ENCODE peak calls at places on chromosomes 4 and X, in four cellular contexts. M is H1, A is foreskin fibroblast, Q is lung. I is an unnamed sample.

GRCh38 chr4:61204353-61204752 is 4.2 kb downstream of the ADGRL3 start:
- DNase-seq in M (no peak), A (peak; percentile 46), Q (no peak), I (peak; percentile 2)

GRCh38 chr4:47615385-47615784 is 130.3 kb downstream of the ATP10D start:
- DNase-seq in M (no peak), A (peak; percentile 55), Q (no peak), I (peak; percentile 12)

GRCh38 chrX:65545456-65545855 is 10.9 kb upstream of the LAS1L start:
- DNase-seq in M (no peak), A (no peak), Q (no peak), I (no peak)

GRCh38 chrX:98506907-98507306 is 1623.2 kb downstream of the RPA4 start:
- DNase-seq in M (no peak), A (no peak), Q (no peak), I (no peak)

GRCh38 chr4:38967260-38968095 is 64.7 kb downstream of the TMEM156 start:
- DNase-seq in M (no peak), A (peak; percentile 94), Q (no peak), I (peak; percentile 92)

GRCh38 chr4:158302076-158302866 is 92.0 kb downstream of the TMEM144 start:
- DNase-seq in M (no peak), A (peak; percentile 78), Q (no peak), I (peak; percentile 62)

GRCh38 chr4:54062392-54062791 is 2.0 kb downstream of the CHIC2 start:
- DNase-seq in M (no peak), A (no peak), Q (no peak), I (no peak)

GRCh38 chrX:31546130-31546529 is 474.3 kb upstream of the FTHL17 start:
- DNase-seq in M (no peak), A (peak; percentile 62), Q (no peak), I (peak; percentile 77)

GRCh38 chrX:85994228-85994627 is 53.1 kb downstream of the CHM start:
- DNase-seq in M (no peak), A (peak; percentile 27), Q (no peak), I (no peak)

GRCh38 chrX:135384161-135384836 is 37.4 kb upstream of the SMIM10L2A start:
- DNase-seq in M (no peak), A (no peak), Q (no peak), I (no peak)

GRCh38 chrX:150155396-150156048 is 207.6 kb upstream of the MAMLD1 start:
- DNase-seq in M (no peak), A (peak; percentile 88), Q (no peak), I (peak; percentile 67)

GRCh38 chr4:113434247-113434587 is 327.3 kb downstream of the CAMK2D start:
- DNase-seq in M (no peak), A (peak; percentile 84), Q (no peak), I (peak; percentile 29)

DNA sequence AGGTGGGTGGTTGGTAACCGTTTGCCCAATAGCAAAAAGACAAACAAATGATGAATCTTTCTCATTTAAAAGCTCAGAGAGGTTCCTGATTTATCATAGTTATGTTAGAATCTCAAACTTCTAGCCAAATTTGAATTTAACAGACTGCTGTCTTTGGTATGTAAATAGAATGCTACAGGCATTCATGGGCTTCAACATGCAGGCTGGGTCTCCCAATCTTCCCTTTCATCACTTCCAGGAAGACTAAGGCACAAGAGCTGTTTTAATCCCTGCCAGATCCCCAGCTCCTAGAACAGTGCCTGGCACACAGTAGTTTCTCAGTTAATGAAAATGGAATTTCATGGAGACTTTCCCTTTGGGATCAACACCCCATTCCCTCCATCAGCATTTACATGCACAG is 107.7 kb upstream of the C1QTNF7 start:
- DNase-seq in M (no peak), A (no peak), Q (no peak), I (no peak)
- TF ChIP-seq CTCF in M (no peak), A (no peak), Q (no peak), I (no peak)

DNA sequence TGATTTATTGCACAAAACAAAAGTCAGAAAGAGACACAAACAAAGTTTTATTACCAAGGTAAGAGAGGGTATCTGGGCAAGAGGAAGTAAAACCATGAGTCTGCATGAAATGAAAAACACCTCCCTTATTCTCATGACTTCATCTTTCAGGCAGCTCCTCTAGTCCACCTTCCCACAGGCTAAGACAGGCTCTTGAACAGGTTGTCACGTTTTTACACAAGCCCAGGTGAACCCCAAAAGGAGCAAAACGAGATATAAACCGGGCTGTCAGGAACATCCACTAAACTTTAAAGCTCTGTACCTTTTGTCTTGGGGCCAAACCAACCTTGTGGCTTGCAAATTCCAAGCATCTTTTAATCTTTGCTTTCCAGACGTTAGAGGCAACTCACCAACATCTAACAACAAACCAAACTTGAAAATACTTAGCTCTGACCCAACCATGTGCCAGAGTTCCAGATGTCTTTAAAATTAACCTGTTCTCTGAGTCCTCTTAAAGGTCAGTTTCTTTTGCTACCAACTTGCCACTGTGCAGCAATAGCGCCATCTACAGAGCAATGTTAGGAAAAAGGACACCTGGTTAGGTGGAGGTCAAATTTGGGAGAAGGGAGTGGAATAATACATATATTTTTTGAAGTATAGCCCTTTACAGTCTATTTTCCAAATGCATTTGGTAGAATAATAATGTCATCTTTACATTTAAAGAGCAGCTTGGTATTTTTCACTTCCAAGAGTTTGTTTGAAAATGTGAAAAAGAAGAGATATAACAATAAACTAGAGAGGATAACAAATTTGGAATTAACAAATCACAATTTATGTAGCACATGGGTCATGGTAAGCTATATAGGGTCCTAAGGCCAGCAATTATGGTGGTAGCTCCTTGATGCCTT is 73.1 kb downstream of the QRFPR start:
- DNase-seq in M (no peak), A (peak; percentile 74), Q (no peak), I (peak; percentile 43)
- TF ChIP-seq CTCF in M (no peak), A (peak; percentile 82), Q (peak; percentile 62), I (peak; percentile 85)

DNA sequence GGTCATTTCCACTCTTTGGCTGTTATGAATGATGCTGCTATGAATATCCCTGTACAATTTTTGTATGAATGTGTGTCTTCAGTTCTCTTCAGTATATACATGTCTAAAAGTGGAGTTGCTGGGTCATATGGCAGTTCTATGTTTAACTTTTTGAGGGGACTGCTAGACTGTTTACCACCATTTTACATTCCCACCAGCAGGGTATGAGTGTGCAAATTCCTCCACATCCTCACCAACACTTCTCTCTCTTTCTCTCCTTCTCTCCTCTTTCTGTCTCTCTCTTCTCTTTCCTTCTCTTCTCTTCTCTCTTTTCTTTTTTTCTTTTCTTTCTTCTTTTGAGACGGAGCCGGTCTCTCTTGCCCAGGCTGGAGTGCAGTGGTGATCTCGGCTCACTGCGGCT is 7.8 kb downstream of the WWC2 start:
- DNase-seq in M (no peak), A (no peak), Q (no peak), I (no peak)
- TF ChIP-seq CTCF in M (no peak), A (no peak), Q (no peak), I (peak; percentile 63)

DNA sequence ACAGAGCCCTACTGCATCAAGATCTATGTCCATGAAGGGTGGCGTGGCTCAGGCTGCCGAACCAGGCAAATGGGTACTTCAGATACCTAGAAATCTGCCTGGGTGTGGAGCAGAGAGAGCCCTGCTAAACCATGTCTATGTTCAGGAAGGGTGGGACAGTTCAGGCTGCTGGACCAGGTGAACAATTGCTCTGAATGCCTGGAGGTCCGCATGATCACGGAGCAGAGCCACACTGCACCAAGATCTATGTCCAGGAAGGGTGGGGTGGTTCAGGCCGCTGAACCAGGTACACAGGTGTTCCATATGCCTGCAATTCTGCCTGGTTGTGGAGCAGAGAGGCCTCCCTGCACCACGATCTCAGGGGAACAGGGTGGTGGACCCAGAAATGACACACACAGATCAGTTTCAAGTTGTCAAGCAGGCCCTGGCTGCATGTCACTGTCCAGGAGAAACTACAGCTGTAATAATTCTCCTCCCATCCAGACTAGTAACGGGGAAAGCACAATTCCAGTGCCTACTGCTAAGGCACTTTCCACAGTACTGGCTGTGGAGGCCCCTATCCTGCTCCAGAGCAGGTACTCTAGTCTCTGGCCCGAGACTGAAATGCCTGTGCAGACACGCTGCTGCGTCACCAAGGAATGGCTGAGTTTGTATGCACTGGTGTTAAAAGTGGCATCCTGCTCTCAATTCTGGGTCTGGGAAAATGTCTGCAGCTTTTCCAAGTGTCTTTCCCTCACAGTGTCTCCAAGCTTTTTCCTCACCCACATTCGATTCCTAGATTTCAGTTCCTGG is 25.2 kb downstream of the UBQLN2 start:
- DNase-seq in M (no peak), A (no peak), Q (no peak), I (no peak)
- TF ChIP-seq CTCF in M (no peak), A (no peak), Q (no peak), I (no peak)

GRCh38 chr4:76504613-76505465 is 69.8 kb downstream of the SHROOM3 start:
- DNase-seq in M (no peak), A (peak; percentile 75), Q (no peak), I (peak; percentile 47)
- TF ChIP-seq CTCF in M (no peak), A (peak; percentile 57), Q (no peak), I (peak; percentile 89)

DNA sequence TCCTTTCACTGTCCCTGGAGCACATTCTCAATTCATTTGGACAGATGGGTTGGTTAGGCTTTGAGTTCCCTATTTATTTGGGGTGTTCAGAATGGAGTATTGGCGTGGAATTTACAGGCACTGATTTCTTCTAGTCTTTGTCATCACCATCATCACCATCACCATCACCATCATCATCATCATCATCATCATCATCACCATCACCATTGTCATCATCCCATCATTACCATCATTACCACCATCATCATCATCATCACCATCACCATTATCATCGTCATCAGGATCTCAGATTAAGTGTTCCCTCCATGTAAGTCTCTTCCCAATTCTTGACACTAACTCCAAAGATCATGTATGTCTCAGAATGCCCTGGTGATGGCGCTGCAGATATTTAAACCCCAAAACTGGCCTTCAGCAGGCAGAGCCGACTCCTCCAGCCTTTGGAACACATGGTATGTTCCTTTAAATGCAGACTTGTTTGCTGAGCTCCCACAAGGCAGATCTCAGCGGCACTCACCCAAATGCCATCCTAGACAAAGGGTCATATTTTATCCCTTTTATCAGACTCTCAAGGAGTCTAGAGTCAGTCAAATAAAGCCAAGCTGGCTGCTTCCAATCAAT is 19.8 kb upstream of the FAM9A start:
- DNase-seq in M (peak; percentile 49), A (no peak), Q (no peak), I (no peak)
- TF ChIP-seq CTCF in M (no peak), A (no peak), Q (no peak), I (peak; percentile 29)

GRCh38 chr4:78599931-78600375 is 48.4 kb downstream of the ANXA3 start:
- DNase-seq in M (no peak), A (no peak), Q (no peak), I (no peak)
- TF ChIP-seq CTCF in M (no peak), A (no peak), Q (no peak), I (no peak)